ENCODE peak calls at places on chromosomes 1 and 21, in nine cellular contexts. Z is testis; M is A549; G is colonic mucosa; N is lower lobe of right lung; L is naive thymus-derived CD4-positive, alpha-beta T cell; D is GM23338; Q is ovary; W is pancreas. P is an unnamed sample.

GRCh38 chr1:3504823-3505155 is 50.3 kb downstream of the ARHGEF16 start:
- DNase-seq in Q (no peak), N (no peak), G (no peak), W (no peak), Z (no peak), D (no peak), M (no peak), L (no peak), P (no peak)

GRCh38 chr1:47524272-47524671 is 86.4 kb downstream of the FOXD2 start:
- DNase-seq in L (no peak), M (no peak), Q (no peak), Z (no peak), G (no peak), N (no peak), W (no peak), D (no peak), P (no peak)

GRCh38 chr1:94275116-94275515 is 37.7 kb upstream of the ARHGAP29 start:
- DNase-seq in W (no peak), G (no peak), M (no peak), L (no peak), N (no peak), Q (no peak), Z (no peak), D (no peak), P (no peak)

GRCh38 chr1:35886606-35887431 is 3.8 kb downstream of the AGO1 start:
- DNase-seq in G (no peak), Z (no peak), L (no peak), Q (no peak), M (no peak), W (no peak), N (no peak), D (peak; percentile 45), P (no peak)

GRCh38 chr21:32237021-32237420 is 41.8 kb downstream of the MIS18A start:
- DNase-seq in Q (no peak), D (no peak), N (no peak), G (no peak), L (no peak), Z (no peak), M (no peak), W (no peak), P (no peak)

GRCh38 chr1:35097224-35097623 is 18.0 kb downstream of the ZMYM1 start:
- DNase-seq in Q (no peak), G (no peak), N (no peak), L (no peak), W (no peak), M (no peak), Z (no peak), D (no peak), P (no peak)

GRCh38 chr1:44507490-44508396 is 102.7 kb downstream of the RNF220 start:
- DNase-seq in G (no peak), Z (no peak), L (no peak), W (no peak), M (no peak), N (no peak), Q (no peak), D (peak; percentile 65), P (no peak)

GRCh38 chr21:42939581-42940413 is 14.4 kb upstream of the ERVH48-1 start:
- DNase-seq in L (no peak), G (peak; percentile 67), W (peak; percentile 80), M (peak; percentile 59), N (no peak), Q (peak; percentile 86), Z (peak; percentile 78), D (no peak), P (peak; percentile 93)

GRCh38 chr1:29485096-29485925 is 249.0 kb downstream of the PTPRU start:
- DNase-seq in Z (no peak), L (no peak), D (no peak), Q (no peak), G (no peak), N (no peak), W (no peak), M (no peak), P (no peak)

GRCh38 chr1:8671313-8671917 is 146.0 kb downstream of the RERE start:
- DNase-seq in N (no peak), Q (no peak), M (peak; percentile 64), D (peak; percentile 77), G (peak; percentile 51), Z (peak; percentile 60), L (peak; percentile 26), W (peak; percentile 35), P (no peak)

GRCh38 chr1:160618327-160618726 is 28.5 kb downstream of the SLAMF1 start:
- DNase-seq in D (no peak), L (no peak), Z (no peak), M (no peak), G (no peak), W (no peak), N (no peak), Q (no peak), P (no peak)

GRCh38 chr1:157566484-157567300 is 14.4 kb upstream of the FCRL5 start:
- DNase-seq in D (peak; percentile 27), W (no peak), Z (no peak), M (no peak), L (no peak), N (no peak), G (no peak), Q (no peak), P (no peak)

GRCh38 chr1:37667023-37667769 is 25.1 kb upstream of the CDCA8 start:
- DNase-seq in N (no peak), G (no peak), Q (no peak), W (no peak), D (peak; percentile 43), L (no peak), Z (no peak), M (no peak), P (no peak)

DNA sequence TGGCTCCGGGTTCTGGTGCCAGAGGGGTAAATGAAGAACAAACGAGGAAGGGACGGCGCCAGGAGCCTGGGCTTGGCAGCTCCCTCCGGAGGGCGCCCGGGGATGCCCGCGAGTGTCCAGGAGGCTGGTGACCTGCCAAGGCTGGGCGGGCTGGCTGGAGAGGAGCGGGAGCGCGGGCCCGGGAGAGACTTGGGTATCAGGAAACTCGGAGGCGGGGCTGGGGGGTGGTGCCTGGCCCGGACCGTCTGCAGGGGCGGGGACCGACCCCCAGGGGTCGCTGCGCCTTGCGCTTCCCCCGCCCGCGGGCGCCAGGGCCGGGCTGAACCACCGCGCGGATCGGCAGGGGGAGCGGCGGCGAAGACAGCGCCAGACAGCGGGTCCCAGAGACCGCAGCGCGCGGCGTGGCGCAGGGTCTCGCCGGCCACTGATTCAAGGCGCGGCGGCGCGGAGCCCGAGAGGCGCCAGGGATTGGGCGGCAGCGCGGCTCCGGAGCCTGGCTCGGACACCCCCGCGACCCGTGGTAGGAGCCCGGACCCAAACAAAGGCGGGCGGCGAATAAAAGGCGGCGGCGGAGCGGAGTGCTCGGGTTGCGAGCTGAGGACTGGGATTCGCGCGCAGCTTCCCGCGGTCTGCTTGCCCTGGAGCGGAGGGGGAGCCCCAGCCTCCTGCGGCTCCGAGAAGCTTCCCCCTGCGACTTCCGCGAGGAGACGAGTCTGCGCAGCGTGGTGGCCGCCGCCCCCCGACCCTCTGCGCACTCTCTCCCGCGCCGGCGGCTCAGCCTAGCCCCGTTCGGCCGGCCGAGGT is at the start of gene DISP3:
- DNase-seq in W (peak; percentile 40), N (peak; percentile 59), M (peak; percentile 72), Z (peak; percentile 73), G (peak; percentile 50), L (peak; percentile 69), Q (no peak), D (peak; percentile 95), P (no peak)
- H3K27ac ChIP-seq in W (no peak within 1 kb of the TSS), N (no peak within 1 kb of the TSS), M (peak within 1 kb of the TSS; percentile 93), Z (no peak within 1 kb of the TSS), G (no peak within 1 kb of the TSS), L (no peak within 1 kb of the TSS), Q (no peak within 1 kb of the TSS), D (no peak within 1 kb of the TSS), P (no peak within 1 kb of the TSS)

DNA sequence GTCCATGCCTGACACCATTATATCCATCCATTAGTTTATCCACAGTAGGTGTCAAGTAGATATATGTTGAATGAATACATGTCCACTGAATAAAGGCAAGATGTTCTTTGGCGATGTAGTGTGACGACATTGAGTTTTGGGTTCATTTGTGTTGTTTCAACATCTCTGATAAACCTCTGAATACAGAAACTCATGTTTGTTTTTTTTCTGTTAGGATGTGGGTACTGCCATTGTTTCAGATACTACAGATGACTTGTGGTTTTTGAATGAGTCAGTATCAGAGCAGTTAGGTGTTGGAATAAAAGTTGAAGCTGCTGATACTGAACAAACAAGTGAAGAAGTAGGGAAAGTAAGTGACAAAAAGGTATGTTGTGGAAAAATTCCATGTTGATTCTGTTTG is 28.1 kb downstream of the MDM4 start:
- DNase-seq in G (no peak), D (no peak), W (no peak), N (no peak), Z (no peak), M (no peak), L (peak; percentile 47), Q (no peak), P (no peak)
- H3K4me3 ChIP-seq in G (no peak overlapping the region), D (no peak overlapping the region), W (no peak overlapping the region), N (no peak overlapping the region), Z (no peak overlapping the region), M (no peak overlapping the region), L (no peak overlapping the region), Q (no peak overlapping the region), P (no peak overlapping the region)

GRCh38 chr1:206691604-206692003 is 6.9 kb downstream of the MAPKAPK2 start:
- DNase-seq in G (no peak), W (peak; percentile 29), M (no peak), D (no peak), N (no peak), Z (no peak), Q (no peak), L (no peak), P (no peak)
- H3K4me1 ChIP-seq in G (peaks cover 11% of the 10 kb centered on the region), W (peaks cover 67% of the 10 kb centered on the region), M (peaks cover 82% of the 10 kb centered on the region), D (peaks cover 46% of the 10 kb centered on the region), N (peaks cover 84% of the 10 kb centered on the region), Z (peaks cover 67% of the 10 kb centered on the region), Q (peaks cover 48% of the 10 kb centered on the region), L (peaks cover 46% of the 10 kb centered on the region), P (no peaks in the 10 kb centered on the region)

GRCh38 chr1:89610457-89610991 is 22.4 kb upstream of the LRRC8C start:
- DNase-seq in G (no peak), M (no peak), D (no peak), N (no peak), Q (no peak), Z (no peak), W (no peak), L (peak; percentile 68), P (no peak)

GRCh38 chr1:89611721-89612120 is 21.2 kb upstream of the LRRC8C start:
- DNase-seq in M (no peak), N (no peak), Z (no peak), D (no peak), G (no peak), Q (no peak), W (no peak), L (peak; percentile 40), P (no peak)

GRCh38 chr1:89616844-89617627 is 15.9 kb upstream of the LRRC8C start:
- DNase-seq in M (no peak), G (no peak), L (no peak), D (no peak), Q (no peak), W (no peak), N (no peak), Z (no peak), P (no peak)

GRCh38 chr1:89615676-89616598 is 17.0 kb upstream of the LRRC8C start:
- DNase-seq in N (no peak), Q (no peak), G (no peak), M (no peak), L (no peak), W (no peak), Z (peak; percentile 54), D (peak; percentile 58), P (no peak)

GRCh38 chr1:89613928-89614327 is 19.0 kb upstream of the LRRC8C start:
- DNase-seq in W (no peak), D (no peak), M (no peak), G (no peak), N (no peak), Z (no peak), Q (no peak), L (no peak), P (no peak)
- H3K27ac ChIP-seq in W (no peak overlapping the region), D (no peak overlapping the region), M (no peak overlapping the region), G (no peak overlapping the region), N (no peak overlapping the region), Z (no peak overlapping the region), Q (no peak overlapping the region), L (no peak overlapping the region), P (no peak overlapping the region)

P was measured in right atrium auricular region.